ENCODE peak calls at places on chromosomes 2 and 18, in four cellular contexts. One of them, this sample, is unnamed.

GRCh38 chr2:120855855-120856405 is 120.3 kb downstream of the GLI2 start:
- DNase-seq in endothelial cell of umbilical vein: no peak
- DNase-seq in GM12878: no peak
- DNase-seq in K562: no peak
- DNase-seq in this sample: no peak

GRCh38 chr2:207434288-207434687 is 95.5 kb upstream of the CREB1 start:
- DNase-seq in GM12878: no peak
- DNase-seq in K562: no peak
- DNase-seq in endothelial cell of umbilical vein: no peak
- DNase-seq in this sample: no peak

GRCh38 chr2:50051374-50051773 is 897.1 kb upstream of the FSHR start:
- DNase-seq in endothelial cell of umbilical vein: no peak
- DNase-seq in GM12878: no peak
- DNase-seq in K562: no peak
- DNase-seq in this sample: no peak

GRCh38 chr2:72990695-72991438 is 73.5 kb downstream of the EMX1 start:
- DNase-seq in K562: no peak
- DNase-seq in GM12878: no peak
- DNase-seq in endothelial cell of umbilical vein: no peak
- DNase-seq in this sample: no peak

GRCh38 chr2:172249986-172250385 is 147.3 kb upstream of the DLX2 start:
- DNase-seq in GM12878: no peak
- DNase-seq in endothelial cell of umbilical vein: peak; percentile 68
- DNase-seq in K562: no peak
- DNase-seq in this sample: peak; percentile 89

GRCh38 chr2:62908145-62908544 is 142.5 kb upstream of the OTX1 start:
- DNase-seq in endothelial cell of umbilical vein: no peak
- DNase-seq in GM12878: no peak
- DNase-seq in K562: no peak
- DNase-seq in this sample: no peak

GRCh38 chr2:56102098-56102497 is 81.7 kb upstream of the CCDC85A start:
- DNase-seq in GM12878: no peak
- DNase-seq in endothelial cell of umbilical vein: no peak
- DNase-seq in K562: no peak
- DNase-seq in this sample: no peak

GRCh38 chr18:6921571-6921970 is 192.1 kb downstream of the ARHGAP28 start:
- DNase-seq in endothelial cell of umbilical vein: no peak
- DNase-seq in K562: no peak
- DNase-seq in GM12878: no peak
- DNase-seq in this sample: no peak

GRCh38 chr2:12717191-12717987 is 653 bp downstream of the TRIB2 start:
- DNase-seq in K562: peak; percentile 75
- DNase-seq in GM12878: no peak
- DNase-seq in endothelial cell of umbilical vein: peak; percentile 74
- DNase-seq in this sample: peak; percentile 61

GRCh38 chr2:158893057-158893456 is 75.4 kb upstream of the TANC1 start:
- DNase-seq in GM12878: no peak
- DNase-seq in endothelial cell of umbilical vein: no peak
- DNase-seq in K562: no peak
- DNase-seq in this sample: peak; percentile 60

GRCh38 chr2:223041527-223042109 is 10.4 kb upstream of the KCNE4 start:
- DNase-seq in GM12878: no peak
- DNase-seq in endothelial cell of umbilical vein: peak; percentile 92
- DNase-seq in K562: peak; percentile 84
- DNase-seq in this sample: peak; percentile 99

GRCh38 chr2:238653436-238654109 is 194.3 kb upstream of the TWIST2 start:
- DNase-seq in endothelial cell of umbilical vein: no peak
- DNase-seq in GM12878: no peak
- DNase-seq in K562: no peak
- DNase-seq in this sample: no peak

GRCh38 chr2:11560806-11561205 is 27.0 kb downstream of the GREB1 start:
- DNase-seq in endothelial cell of umbilical vein: no peak
- DNase-seq in GM12878: no peak
- DNase-seq in K562: no peak
- DNase-seq in this sample: no peak

GRCh38 chr2:11559066-11559785 is 25.4 kb downstream of the GREB1 start:
- DNase-seq in endothelial cell of umbilical vein: no peak
- DNase-seq in GM12878: no peak
- DNase-seq in K562: no peak
- DNase-seq in this sample: no peak

GRCh38 chr2:11556101-11556806 is 22.4 kb downstream of the GREB1 start:
- DNase-seq in K562: no peak
- DNase-seq in GM12878: no peak
- DNase-seq in endothelial cell of umbilical vein: no peak
- DNase-seq in this sample: no peak

GRCh38 chr2:11559786-11560155 is 25.9 kb downstream of the GREB1 start:
- DNase-seq in K562: no peak
- DNase-seq in GM12878: no peak
- DNase-seq in endothelial cell of umbilical vein: no peak
- DNase-seq in this sample: no peak

GRCh38 chr2:11558206-11558886 is 24.5 kb downstream of the GREB1 start:
- DNase-seq in endothelial cell of umbilical vein: no peak
- DNase-seq in K562: no peak
- DNase-seq in GM12878: no peak
- DNase-seq in this sample: no peak
- TF ChIP-seq FOS in endothelial cell of umbilical vein: no peak
- TF ChIP-seq FOS in K562: no peak
- TF ChIP-seq FOS in GM12878: no peak
- TF ChIP-seq FOS in this sample: no peak

GRCh38 chr2:196337618-196337953 is 166.2 kb upstream of the STK17B start:
- DNase-seq in GM12878: no peak
- DNase-seq in K562: peak; percentile 23
- DNase-seq in endothelial cell of umbilical vein: no peak
- DNase-seq in this sample: no peak
- TF ChIP-seq FOS in GM12878: no peak
- TF ChIP-seq FOS in K562: no peak
- TF ChIP-seq FOS in endothelial cell of umbilical vein: no peak
- TF ChIP-seq FOS in this sample: no peak

GRCh38 chr2:240960963-240961876 is 37.2 kb upstream of the SNED1 start:
- DNase-seq in endothelial cell of umbilical vein: no peak
- DNase-seq in K562: no peak
- DNase-seq in GM12878: no peak
- DNase-seq in this sample: no peak
- TF ChIP-seq FOS in endothelial cell of umbilical vein: no peak
- TF ChIP-seq FOS in K562: no peak
- TF ChIP-seq FOS in GM12878: no peak
- TF ChIP-seq FOS in this sample: no peak

GRCh38 chr2:14454102-14454676 is 178.3 kb upstream of the LRATD1 start:
- DNase-seq in K562: no peak
- DNase-seq in endothelial cell of umbilical vein: no peak
- DNase-seq in GM12878: no peak
- DNase-seq in this sample: no peak
- TF ChIP-seq FOS in K562: no peak
- TF ChIP-seq FOS in endothelial cell of umbilical vein: no peak
- TF ChIP-seq FOS in GM12878: no peak
- TF ChIP-seq FOS in this sample: no peak

DNA sequence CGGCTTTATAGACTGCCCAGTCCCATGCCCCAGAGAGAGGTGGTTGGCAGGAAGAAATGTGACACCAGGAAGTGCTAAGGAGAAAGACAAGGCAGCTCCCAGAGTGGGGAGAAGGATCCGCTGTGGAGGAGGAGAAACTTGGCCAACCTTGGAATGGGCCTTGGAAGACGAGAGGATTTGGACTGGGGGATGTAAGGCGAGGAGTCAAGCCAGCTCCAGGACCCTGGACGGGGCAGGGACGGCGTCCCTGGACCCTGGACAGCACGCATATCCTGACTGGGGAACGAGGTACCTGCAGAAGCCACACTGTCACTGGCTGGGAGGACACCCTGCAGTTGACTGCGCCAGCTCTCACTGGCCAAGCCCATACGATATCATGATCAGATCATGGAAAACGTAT is 153.4 kb downstream of the BCL2 start:
- DNase-seq in GM12878: no peak
- DNase-seq in endothelial cell of umbilical vein: no peak
- DNase-seq in K562: no peak
- DNase-seq in this sample: no peak
- TF ChIP-seq FOS in GM12878: no peak
- TF ChIP-seq FOS in endothelial cell of umbilical vein: no peak
- TF ChIP-seq FOS in K562: no peak
- TF ChIP-seq FOS in this sample: no peak

GRCh38 chr2:203842373-203842772 is 25.2 kb upstream of the CTLA4 start:
- DNase-seq in GM12878: no peak
- DNase-seq in K562: no peak
- DNase-seq in endothelial cell of umbilical vein: no peak
- DNase-seq in this sample: no peak
- TF ChIP-seq FOS in GM12878: no peak
- TF ChIP-seq FOS in K562: no peak
- TF ChIP-seq FOS in endothelial cell of umbilical vein: no peak
- TF ChIP-seq FOS in this sample: no peak

DNA sequence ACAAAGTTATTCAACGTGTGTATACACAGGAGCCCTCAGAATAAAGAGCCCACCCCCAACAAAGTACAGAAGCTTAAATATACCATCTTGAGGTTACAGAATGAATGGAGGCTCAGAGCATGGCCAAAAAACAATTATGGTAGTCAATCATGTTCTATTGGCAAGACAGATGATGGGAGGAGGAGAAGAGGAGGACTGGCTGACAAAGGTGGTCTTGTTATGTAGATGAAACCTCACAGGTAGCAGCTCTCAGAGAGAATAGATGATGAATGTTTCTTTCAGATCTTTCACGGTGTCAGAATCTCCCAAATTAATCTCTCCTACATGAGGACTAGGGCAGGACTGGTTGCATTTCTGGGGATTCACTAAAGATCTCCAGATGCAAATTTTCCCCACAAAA is 66.0 kb downstream of the ARL4C start:
- DNase-seq in GM12878: no peak
- DNase-seq in endothelial cell of umbilical vein: no peak
- DNase-seq in K562: no peak
- DNase-seq in this sample: no peak
- TF ChIP-seq FOS in GM12878: no peak
- TF ChIP-seq FOS in endothelial cell of umbilical vein: no peak
- TF ChIP-seq FOS in K562: no peak
- TF ChIP-seq FOS in this sample: no peak